ENCODE peak calls at places on chromosomes 12 and 14, in nine cellular contexts. One of them, this sample, is unnamed.

GRCh38 chr14:45135181-45135580 is 549 bp upstream of the FANCM start:
- DNase-seq in mesenchymal stem cell: no peak
- DNase-seq in nephron progenitor cell: no peak
- DNase-seq in B cell: no peak
- DNase-seq in stimulated activated CD4-positive, alpha-beta T cell treated with anti-CD3 and anti-CD28 coated beads, Interleukin-1b, Interleukin-23, amount 100 ng/mL, for 24 hours: no peak
- DNase-seq in AG09309: no peak
- DNase-seq in progenitor cell of endocrine pancreas: no peak
- DNase-seq in aorta: no peak
- DNase-seq in T-cell: no peak
- DNase-seq in this sample: peak; percentile 44

GRCh38 chr12:31117203-31118011 is 43.7 kb downstream of the DDX11 start:
- DNase-seq in mesenchymal stem cell: peak; percentile 46
- DNase-seq in nephron progenitor cell: peak; percentile 86
- DNase-seq in B cell: peak; percentile 81
- DNase-seq in stimulated activated CD4-positive, alpha-beta T cell treated with anti-CD3 and anti-CD28 coated beads, Interleukin-1b, Interleukin-23, amount 100 ng/mL, for 24 hours: peak; percentile 41
- DNase-seq in AG09309: no peak
- DNase-seq in progenitor cell of endocrine pancreas: peak; percentile 76
- DNase-seq in aorta: peak; percentile 84
- DNase-seq in T-cell: peak; percentile 70
- DNase-seq in this sample: peak; percentile 10

GRCh38 chr14:55317503-55317902 is 46.3 kb downstream of the FBXO34 start:
- DNase-seq in mesenchymal stem cell: no peak
- DNase-seq in nephron progenitor cell: no peak
- DNase-seq in B cell: no peak
- DNase-seq in stimulated activated CD4-positive, alpha-beta T cell treated with anti-CD3 and anti-CD28 coated beads, Interleukin-1b, Interleukin-23, amount 100 ng/mL, for 24 hours: no peak
- DNase-seq in AG09309: no peak
- DNase-seq in progenitor cell of endocrine pancreas: no peak
- DNase-seq in aorta: no peak
- DNase-seq in T-cell: no peak
- DNase-seq in this sample: no peak

GRCh38 chr12:68901145-68901544 is 31.8 kb downstream of the CPM start:
- DNase-seq in mesenchymal stem cell: no peak
- DNase-seq in nephron progenitor cell: no peak
- DNase-seq in B cell: no peak
- DNase-seq in stimulated activated CD4-positive, alpha-beta T cell treated with anti-CD3 and anti-CD28 coated beads, Interleukin-1b, Interleukin-23, amount 100 ng/mL, for 24 hours: no peak
- DNase-seq in AG09309: no peak
- DNase-seq in progenitor cell of endocrine pancreas: no peak
- DNase-seq in aorta: no peak
- DNase-seq in T-cell: no peak
- DNase-seq in this sample: no peak

GRCh38 chr14:105117710-105118385 is 50.7 kb downstream of the JAG2 start:
- DNase-seq in mesenchymal stem cell: no peak
- DNase-seq in nephron progenitor cell: no peak
- DNase-seq in B cell: no peak
- DNase-seq in stimulated activated CD4-positive, alpha-beta T cell treated with anti-CD3 and anti-CD28 coated beads, Interleukin-1b, Interleukin-23, amount 100 ng/mL, for 24 hours: no peak
- DNase-seq in AG09309: no peak
- DNase-seq in progenitor cell of endocrine pancreas: no peak
- DNase-seq in aorta: peak; percentile 30
- DNase-seq in T-cell: no peak
- DNase-seq in this sample: no peak

GRCh38 chr14:46051801-46052200 is 599.8 kb downstream of the RPL10L start:
- DNase-seq in mesenchymal stem cell: no peak
- DNase-seq in nephron progenitor cell: no peak
- DNase-seq in B cell: no peak
- DNase-seq in stimulated activated CD4-positive, alpha-beta T cell treated with anti-CD3 and anti-CD28 coated beads, Interleukin-1b, Interleukin-23, amount 100 ng/mL, for 24 hours: no peak
- DNase-seq in AG09309: no peak
- DNase-seq in progenitor cell of endocrine pancreas: no peak
- DNase-seq in aorta: no peak
- DNase-seq in T-cell: no peak
- DNase-seq in this sample: peak; percentile 1

GRCh38 chr12:45168976-45169375 is 46.9 kb upstream of the ANO6 start:
- DNase-seq in mesenchymal stem cell: no peak
- DNase-seq in nephron progenitor cell: no peak
- DNase-seq in B cell: no peak
- DNase-seq in stimulated activated CD4-positive, alpha-beta T cell treated with anti-CD3 and anti-CD28 coated beads, Interleukin-1b, Interleukin-23, amount 100 ng/mL, for 24 hours: no peak
- DNase-seq in AG09309: no peak
- DNase-seq in progenitor cell of endocrine pancreas: no peak
- DNase-seq in aorta: no peak
- DNase-seq in T-cell: no peak
- DNase-seq in this sample: no peak

GRCh38 chr14:63524537-63525155 is 18.5 kb downstream of the PPP2R5E start:
- DNase-seq in mesenchymal stem cell: no peak
- DNase-seq in nephron progenitor cell: no peak
- DNase-seq in B cell: peak; percentile 46
- DNase-seq in stimulated activated CD4-positive, alpha-beta T cell treated with anti-CD3 and anti-CD28 coated beads, Interleukin-1b, Interleukin-23, amount 100 ng/mL, for 24 hours: no peak
- DNase-seq in AG09309: no peak
- DNase-seq in progenitor cell of endocrine pancreas: no peak
- DNase-seq in aorta: no peak
- DNase-seq in T-cell: no peak
- DNase-seq in this sample: no peak

GRCh38 chr12:9372202-9372601 is 164.0 kb upstream of the PZP start:
- DNase-seq in mesenchymal stem cell: no peak
- DNase-seq in nephron progenitor cell: no peak
- DNase-seq in B cell: no peak
- DNase-seq in stimulated activated CD4-positive, alpha-beta T cell treated with anti-CD3 and anti-CD28 coated beads, Interleukin-1b, Interleukin-23, amount 100 ng/mL, for 24 hours: no peak
- DNase-seq in AG09309: no peak
- DNase-seq in progenitor cell of endocrine pancreas: no peak
- DNase-seq in aorta: no peak
- DNase-seq in T-cell: no peak
- DNase-seq in this sample: peak; percentile 17

GRCh38 chr12:89106950-89107349 is 245.4 kb downstream of the DUSP6 start:
- DNase-seq in mesenchymal stem cell: no peak
- DNase-seq in nephron progenitor cell: no peak
- DNase-seq in B cell: no peak
- DNase-seq in stimulated activated CD4-positive, alpha-beta T cell treated with anti-CD3 and anti-CD28 coated beads, Interleukin-1b, Interleukin-23, amount 100 ng/mL, for 24 hours: no peak
- DNase-seq in AG09309: no peak
- DNase-seq in progenitor cell of endocrine pancreas: no peak
- DNase-seq in aorta: no peak
- DNase-seq in T-cell: no peak
- DNase-seq in this sample: no peak

GRCh38 chr12:31890295-31891285 is 68.6 kb upstream of the RESF1 start:
- DNase-seq in mesenchymal stem cell: no peak
- DNase-seq in nephron progenitor cell: no peak
- DNase-seq in B cell: peak; percentile 37
- DNase-seq in stimulated activated CD4-positive, alpha-beta T cell treated with anti-CD3 and anti-CD28 coated beads, Interleukin-1b, Interleukin-23, amount 100 ng/mL, for 24 hours: no peak
- DNase-seq in AG09309: no peak
- DNase-seq in progenitor cell of endocrine pancreas: no peak
- DNase-seq in aorta: no peak
- DNase-seq in T-cell: no peak
- DNase-seq in this sample: no peak

GRCh38 chr14:99703381-99703780 is 19.3 kb downstream of the CYP46A1 start:
- DNase-seq in mesenchymal stem cell: no peak
- DNase-seq in nephron progenitor cell: no peak
- DNase-seq in B cell: no peak
- DNase-seq in stimulated activated CD4-positive, alpha-beta T cell treated with anti-CD3 and anti-CD28 coated beads, Interleukin-1b, Interleukin-23, amount 100 ng/mL, for 24 hours: no peak
- DNase-seq in AG09309: no peak
- DNase-seq in progenitor cell of endocrine pancreas: no peak
- DNase-seq in aorta: no peak
- DNase-seq in T-cell: no peak
- DNase-seq in this sample: no peak

GRCh38 chr12:25725874-25726273 is 172.8 kb upstream of the LMNTD1 start:
- DNase-seq in mesenchymal stem cell: peak; percentile 61
- DNase-seq in nephron progenitor cell: no peak
- DNase-seq in B cell: no peak
- DNase-seq in stimulated activated CD4-positive, alpha-beta T cell treated with anti-CD3 and anti-CD28 coated beads, Interleukin-1b, Interleukin-23, amount 100 ng/mL, for 24 hours: no peak
- DNase-seq in AG09309: peak; percentile 47
- DNase-seq in progenitor cell of endocrine pancreas: no peak
- DNase-seq in aorta: no peak
- DNase-seq in T-cell: no peak
- DNase-seq in this sample: peak; percentile 91

GRCh38 chr14:77543240-77543551 is 44.6 kb upstream of the ISM2 start:
- DNase-seq in mesenchymal stem cell: peak; percentile 30
- DNase-seq in nephron progenitor cell: no peak
- DNase-seq in B cell: no peak
- DNase-seq in stimulated activated CD4-positive, alpha-beta T cell treated with anti-CD3 and anti-CD28 coated beads, Interleukin-1b, Interleukin-23, amount 100 ng/mL, for 24 hours: no peak
- DNase-seq in AG09309: no peak
- DNase-seq in progenitor cell of endocrine pancreas: no peak
- DNase-seq in aorta: no peak
- DNase-seq in T-cell: no peak
- DNase-seq in this sample: no peak

GRCh38 chr12:123075591-123076171 is 75.2 kb downstream of the PITPNM2 start:
- DNase-seq in mesenchymal stem cell: peak; percentile 57
- DNase-seq in nephron progenitor cell: peak; percentile 61
- DNase-seq in B cell: peak; percentile 47
- DNase-seq in stimulated activated CD4-positive, alpha-beta T cell treated with anti-CD3 and anti-CD28 coated beads, Interleukin-1b, Interleukin-23, amount 100 ng/mL, for 24 hours: peak; percentile 67
- DNase-seq in AG09309: no peak
- DNase-seq in progenitor cell of endocrine pancreas: no peak
- DNase-seq in aorta: no peak
- DNase-seq in T-cell: peak; percentile 74
- DNase-seq in this sample: no peak